ENCODE peak calls at places on chromosomes 13 and 19, in seven cellular contexts. One of them, this sample, is unnamed.

GRCh38 chr19:22052644-22053013 is 345 bp downstream of the ZNF257 start:
- DNase-seq in ovary: no peak
- DNase-seq in cardiac muscle cell: no peak
- DNase-seq in body of pancreas: no peak
- DNase-seq in breast epithelium: no peak
- DNase-seq in IMR-90: no peak
- DNase-seq in heart right ventricle: no peak
- DNase-seq in this sample: peak; percentile 15

GRCh38 chr19:1904385-1905070 is 671 bp upstream of the ADAT3 start:
- DNase-seq in cardiac muscle cell: peak; percentile 68
- DNase-seq in breast epithelium: peak; percentile 83
- DNase-seq in heart right ventricle: no peak
- DNase-seq in body of pancreas: peak; percentile 66
- DNase-seq in ovary: no peak
- DNase-seq in IMR-90: no peak
- DNase-seq in this sample: no peak

GRCh38 chr13:73138967-73139491 is 80.2 kb downstream of the KLF5 start:
- DNase-seq in ovary: no peak
- DNase-seq in cardiac muscle cell: no peak
- DNase-seq in body of pancreas: no peak
- DNase-seq in breast epithelium: no peak
- DNase-seq in heart right ventricle: no peak
- DNase-seq in IMR-90: no peak
- DNase-seq in this sample: no peak

GRCh38 chr19:38444026-38444425 is 10.5 kb downstream of the RYR1 start:
- DNase-seq in heart right ventricle: no peak
- DNase-seq in IMR-90: no peak
- DNase-seq in body of pancreas: no peak
- DNase-seq in ovary: no peak
- DNase-seq in breast epithelium: no peak
- DNase-seq in cardiac muscle cell: no peak
- DNase-seq in this sample: no peak

GRCh38 chr13:113182046-113182445 is 23.6 kb downstream of the PROZ start:
- DNase-seq in IMR-90: no peak
- DNase-seq in ovary: no peak
- DNase-seq in heart right ventricle: no peak
- DNase-seq in body of pancreas: no peak
- DNase-seq in breast epithelium: no peak
- DNase-seq in cardiac muscle cell: no peak
- DNase-seq in this sample: no peak

GRCh38 chr13:19818223-19818842 is 35.6 kb upstream of the PSPC1 start:
- DNase-seq in body of pancreas: peak; percentile 47
- DNase-seq in cardiac muscle cell: peak; percentile 75
- DNase-seq in ovary: no peak
- DNase-seq in heart right ventricle: no peak
- DNase-seq in breast epithelium: no peak
- DNase-seq in IMR-90: no peak
- DNase-seq in this sample: peak; percentile 56

GRCh38 chr19:38388310-38389100 is at the start of gene SPRED3:
- DNase-seq in body of pancreas: no peak
- DNase-seq in IMR-90: peak; percentile 66
- DNase-seq in heart right ventricle: no peak
- DNase-seq in ovary: peak; percentile 53
- DNase-seq in cardiac muscle cell: peak; percentile 73
- DNase-seq in breast epithelium: peak; percentile 37
- DNase-seq in this sample: peak; percentile 30

GRCh38 chr19:10895920-10896319 is 24.6 kb downstream of the CARM1 start:
- DNase-seq in cardiac muscle cell: no peak
- DNase-seq in breast epithelium: no peak
- DNase-seq in body of pancreas: no peak
- DNase-seq in IMR-90: no peak
- DNase-seq in heart right ventricle: no peak
- DNase-seq in ovary: no peak
- DNase-seq in this sample: no peak

GRCh38 chr19:44990459-44990858 is 10.8 kb upstream of the RELB start:
- DNase-seq in body of pancreas: no peak
- DNase-seq in ovary: no peak
- DNase-seq in cardiac muscle cell: no peak
- DNase-seq in IMR-90: no peak
- DNase-seq in heart right ventricle: no peak
- DNase-seq in breast epithelium: no peak
- DNase-seq in this sample: no peak

GRCh38 chr13:97030705-97031452 is 36.6 kb upstream of the OXGR1 start:
- DNase-seq in breast epithelium: no peak
- DNase-seq in IMR-90: peak; percentile 61
- DNase-seq in heart right ventricle: no peak
- DNase-seq in body of pancreas: no peak
- DNase-seq in ovary: no peak
- DNase-seq in cardiac muscle cell: peak; percentile 36
- DNase-seq in this sample: no peak

GRCh38 chr19:4636151-4636717 is 3.1 kb upstream of the TNFAIP8L1 start:
- DNase-seq in ovary: peak; percentile 80
- DNase-seq in IMR-90: peak; percentile 34
- DNase-seq in body of pancreas: peak; percentile 66
- DNase-seq in heart right ventricle: peak; percentile 61
- DNase-seq in cardiac muscle cell: peak; percentile 83
- DNase-seq in breast epithelium: peak; percentile 21
- DNase-seq in this sample: peak; percentile 82

GRCh38 chr19:38015216-38015615 is 108.2 kb downstream of the SIPA1L3 start:
- DNase-seq in breast epithelium: no peak
- DNase-seq in IMR-90: no peak
- DNase-seq in heart right ventricle: no peak
- DNase-seq in body of pancreas: no peak
- DNase-seq in ovary: no peak
- DNase-seq in cardiac muscle cell: no peak
- DNase-seq in this sample: no peak

GRCh38 chr19:48659768-48660167 is 13.0 kb downstream of the NTN5 start:
- DNase-seq in body of pancreas: no peak
- DNase-seq in heart right ventricle: no peak
- DNase-seq in breast epithelium: no peak
- DNase-seq in ovary: no peak
- DNase-seq in cardiac muscle cell: no peak
- DNase-seq in IMR-90: no peak
- DNase-seq in this sample: no peak

GRCh38 chr19:10114651-10115391 is 3.3 kb downstream of the P2RY11 start:
- DNase-seq in body of pancreas: no peak
- DNase-seq in breast epithelium: no peak
- DNase-seq in cardiac muscle cell: no peak
- DNase-seq in heart right ventricle: no peak
- DNase-seq in IMR-90: no peak
- DNase-seq in ovary: peak; percentile 53
- DNase-seq in this sample: peak; percentile 55

GRCh38 chr19:12596485-12596884 is 14.1 kb downstream of the ZNF490 start:
- DNase-seq in IMR-90: no peak
- DNase-seq in ovary: no peak
- DNase-seq in heart right ventricle: no peak
- DNase-seq in body of pancreas: no peak
- DNase-seq in cardiac muscle cell: no peak
- DNase-seq in breast epithelium: no peak
- DNase-seq in this sample: no peak

GRCh38 chr13:66425741-66426140 is 804.4 kb downstream of the PCDH9 start:
- DNase-seq in breast epithelium: no peak
- DNase-seq in body of pancreas: no peak
- DNase-seq in IMR-90: peak; percentile 24
- DNase-seq in heart right ventricle: no peak
- DNase-seq in cardiac muscle cell: no peak
- DNase-seq in ovary: no peak
- DNase-seq in this sample: no peak

GRCh38 chr13:66225071-66225470 is 1005.1 kb downstream of the PCDH9 start:
- DNase-seq in cardiac muscle cell: no peak
- DNase-seq in body of pancreas: no peak
- DNase-seq in breast epithelium: no peak
- DNase-seq in ovary: no peak
- DNase-seq in IMR-90: no peak
- DNase-seq in heart right ventricle: no peak
- DNase-seq in this sample: no peak

GRCh38 chr13:74000906-74001305 is 133.3 kb downstream of the KLF12 start:
- DNase-seq in ovary: no peak
- DNase-seq in breast epithelium: no peak
- DNase-seq in IMR-90: no peak
- DNase-seq in body of pancreas: no peak
- DNase-seq in cardiac muscle cell: no peak
- DNase-seq in heart right ventricle: no peak
- DNase-seq in this sample: no peak

GRCh38 chr19:8699908-8700307 is 1.3 kb upstream of the ACTL9 start:
- DNase-seq in ovary: no peak
- DNase-seq in body of pancreas: no peak
- DNase-seq in cardiac muscle cell: no peak
- DNase-seq in IMR-90: no peak
- DNase-seq in breast epithelium: no peak
- DNase-seq in heart right ventricle: no peak
- DNase-seq in this sample: no peak

GRCh38 chr13:47426126-47426849 is 529.4 kb upstream of the HTR2A start:
- DNase-seq in ovary: no peak
- DNase-seq in heart right ventricle: peak; percentile 27
- DNase-seq in body of pancreas: no peak
- DNase-seq in IMR-90: peak; percentile 86
- DNase-seq in cardiac muscle cell: no peak
- DNase-seq in breast epithelium: peak; percentile 77
- DNase-seq in this sample: peak; percentile 30

GRCh38 chr19:19315444-19315843 is 4.9 kb downstream of the SUGP1 start:
- DNase-seq in breast epithelium: no peak
- DNase-seq in IMR-90: no peak
- DNase-seq in cardiac muscle cell: no peak
- DNase-seq in ovary: no peak
- DNase-seq in heart right ventricle: no peak
- DNase-seq in body of pancreas: no peak
- DNase-seq in this sample: no peak

GRCh38 chr13:30718661-30719520 is 16.5 kb upstream of the ALOX5AP start:
- DNase-seq in ovary: no peak
- DNase-seq in breast epithelium: no peak
- DNase-seq in heart right ventricle: no peak
- DNase-seq in cardiac muscle cell: no peak
- DNase-seq in body of pancreas: no peak
- DNase-seq in IMR-90: peak; percentile 95
- DNase-seq in this sample: no peak

GRCh38 chr19:8023371-8023770 is 17.9 kb upstream of the ELAVL1 start:
- DNase-seq in breast epithelium: no peak
- DNase-seq in ovary: no peak
- DNase-seq in cardiac muscle cell: no peak
- DNase-seq in IMR-90: no peak
- DNase-seq in heart right ventricle: no peak
- DNase-seq in body of pancreas: no peak
- DNase-seq in this sample: no peak

GRCh38 chr19:48614436-48615144 is at the start of gene FAM83E:
- DNase-seq in ovary: peak; percentile 53
- DNase-seq in cardiac muscle cell: no peak
- DNase-seq in heart right ventricle: no peak
- DNase-seq in IMR-90: no peak
- DNase-seq in body of pancreas: no peak
- DNase-seq in breast epithelium: no peak
- DNase-seq in this sample: peak; percentile 54

DNA sequence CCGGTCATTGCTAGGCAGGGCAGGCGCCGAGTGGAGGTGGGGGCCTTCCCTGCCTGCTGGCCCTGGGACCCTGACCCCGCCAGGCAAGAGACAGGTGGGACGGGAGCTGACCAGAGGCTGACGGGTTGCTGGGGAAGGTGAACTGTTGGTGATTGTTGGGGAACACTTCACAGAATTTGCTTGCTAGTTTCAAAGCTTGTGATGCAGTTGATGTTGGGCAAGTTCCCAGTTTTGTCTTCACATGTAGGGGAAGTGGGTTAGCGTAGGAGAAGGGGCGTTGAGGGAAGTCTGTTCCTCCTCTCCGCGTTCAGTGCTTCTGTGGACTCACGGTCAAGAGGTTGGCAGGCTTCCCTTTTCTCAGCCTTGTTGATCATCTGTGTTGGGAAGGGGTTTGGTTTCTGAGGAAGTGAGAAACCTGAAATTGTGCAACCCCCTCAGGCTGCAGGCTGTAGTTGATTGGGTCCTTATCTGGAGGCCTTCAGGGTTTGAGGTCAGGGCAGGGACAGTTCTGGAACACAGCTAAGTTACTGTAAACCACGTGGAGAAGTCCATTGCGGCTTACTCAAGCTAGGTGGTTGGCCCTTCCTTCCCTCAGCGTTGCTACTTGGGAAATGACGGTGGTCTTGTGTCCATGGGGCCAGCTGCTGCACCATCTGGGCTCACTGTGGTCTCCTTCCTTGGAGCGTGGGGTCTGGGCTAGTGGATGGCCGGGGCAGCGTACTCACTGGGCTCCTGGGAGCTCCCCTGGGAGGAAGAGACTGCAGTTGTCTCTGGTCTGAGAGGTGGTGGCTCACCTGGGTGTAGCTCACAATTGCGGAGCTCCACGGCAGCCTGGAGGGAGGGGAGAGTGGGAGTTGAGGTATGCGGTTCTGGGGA is 7.5 kb downstream of the RPS9 start:
- DNase-seq in cardiac muscle cell: no peak
- DNase-seq in body of pancreas: peak; percentile 72
- DNase-seq in ovary: peak; percentile 79
- DNase-seq in breast epithelium: peak; percentile 62
- DNase-seq in IMR-90: peak; percentile 78
- DNase-seq in heart right ventricle: peak; percentile 78
- DNase-seq in this sample: peak; percentile 73
- H3K36me3 ChIP-seq in cardiac muscle cell: peaks cover 46% of the 10 kb centered on the region
- H3K36me3 ChIP-seq in body of pancreas: peaks cover 5% of the 10 kb centered on the region
- H3K36me3 ChIP-seq in ovary: no peaks in the 10 kb centered on the region
- H3K36me3 ChIP-seq in breast epithelium: peaks cover 4% of the 10 kb centered on the region
- H3K36me3 ChIP-seq in IMR-90: peaks cover 44% of the 10 kb centered on the region
- H3K36me3 ChIP-seq in heart right ventricle: peaks cover 21% of the 10 kb centered on the region
- H3K36me3 ChIP-seq in this sample: peaks cover 56% of the 10 kb centered on the region

GRCh38 chr19:52554216-52554971 is 15.7 kb upstream of the ZNF701 start:
- DNase-seq in IMR-90: no peak
- DNase-seq in heart right ventricle: no peak
- DNase-seq in cardiac muscle cell: no peak
- DNase-seq in breast epithelium: no peak
- DNase-seq in body of pancreas: no peak
- DNase-seq in ovary: no peak
- DNase-seq in this sample: no peak
- H3K9me3 ChIP-seq in IMR-90: peaks cover 77% of the 10 kb centered on the region
- H3K9me3 ChIP-seq in heart right ventricle: peaks cover 60% of the 10 kb centered on the region
- H3K9me3 ChIP-seq in cardiac muscle cell: peaks cover 3% of the 10 kb centered on the region
- H3K9me3 ChIP-seq in breast epithelium: peaks cover 60% of the 10 kb centered on the region
- H3K9me3 ChIP-seq in body of pancreas: peaks cover 86% of the 10 kb centered on the region
- H3K9me3 ChIP-seq in ovary: peaks cover 45% of the 10 kb centered on the region
- H3K9me3 ChIP-seq in this sample: peaks cover 79% of the 10 kb centered on the region

GRCh38 chr13:112103971-112104872 is 37.3 kb downstream of the SOX1 start:
- DNase-seq in body of pancreas: no peak
- DNase-seq in heart right ventricle: no peak
- DNase-seq in cardiac muscle cell: peak; percentile 29
- DNase-seq in IMR-90: no peak
- DNase-seq in ovary: no peak
- DNase-seq in breast epithelium: no peak
- DNase-seq in this sample: no peak
- H3K27ac ChIP-seq in body of pancreas: no peak overlapping the region
- H3K27ac ChIP-seq in heart right ventricle: no peak overlapping the region
- H3K27ac ChIP-seq in cardiac muscle cell: no peak overlapping the region
- H3K27ac ChIP-seq in IMR-90: no peak overlapping the region
- H3K27ac ChIP-seq in ovary: no peak overlapping the region
- H3K27ac ChIP-seq in breast epithelium: no peak overlapping the region
- H3K27ac ChIP-seq in this sample: no peak overlapping the region

GRCh38 chr19:32480321-32480720 is 74.8 kb downstream of the DPY19L3 start:
- DNase-seq in body of pancreas: no peak
- DNase-seq in cardiac muscle cell: no peak
- DNase-seq in IMR-90: no peak
- DNase-seq in heart right ventricle: no peak
- DNase-seq in breast epithelium: no peak
- DNase-seq in ovary: no peak
- DNase-seq in this sample: no peak
- H3K36me3 ChIP-seq in body of pancreas: no peaks in the 10 kb centered on the region
- H3K36me3 ChIP-seq in cardiac muscle cell: peaks cover 56% of the 10 kb centered on the region
- H3K36me3 ChIP-seq in IMR-90: peaks cover 40% of the 10 kb centered on the region
- H3K36me3 ChIP-seq in heart right ventricle: peaks cover 42% of the 10 kb centered on the region
- H3K36me3 ChIP-seq in breast epithelium: peaks cover 10% of the 10 kb centered on the region
- H3K36me3 ChIP-seq in ovary: no peaks in the 10 kb centered on the region
- H3K36me3 ChIP-seq in this sample: peaks cover 62% of the 10 kb centered on the region

This sample was measured in psoas muscle.